ENCODE peak calls at places on chromosomes 11 and 22, in four cellular contexts. E, S, Z and P are unnamed samples.
A peak's percentile ranks its signal among the peaks of the same experiment; 100 is the strongest.

GRCh38 chr11:82930229-82930628 is 28.7 kb downstream of the DDIAS start:
- DNase-seq in S (no peak), Z (no peak), E (no peak), P (no peak)

GRCh38 chr11:18144243-18144642 is 11.9 kb downstream of the MRGPRX3 start:
- DNase-seq in S (no peak), Z (no peak), E (no peak), P (no peak)

GRCh38 chr11:73869234-73869949 is 7.3 kb downstream of the COA4 start:
- DNase-seq in Z (no peak), E (no peak), S (no peak), P (no peak)

GRCh38 chr11:63845305-63845704 is 6.4 kb downstream of the MARK2 start:
- DNase-seq in Z (peak; percentile 39), E (no peak), S (no peak), P (no peak)

GRCh38 chr11:45391168-45391850 is 105.2 kb upstream of the SYT13 start:
- DNase-seq in Z (peak; percentile 85), S (no peak), E (no peak), P (no peak)

GRCh38 chr11:62611705-62612365 is 740 bp downstream of the EML3 start:
- DNase-seq in Z (no peak), E (no peak), S (peak; percentile 64), P (no peak)

GRCh38 chr11:128399186-128399585 is 188.2 kb downstream of the ETS1 start:
- DNase-seq in E (peak; percentile 26), Z (no peak), S (no peak), P (no peak)

GRCh38 chr11:124605719-124606118 is 5.5 kb upstream of the PANX3 start:
- DNase-seq in Z (no peak), E (no peak), S (no peak), P (no peak)

GRCh38 chr11:55811067-55811466 is at the start of gene OR5L1:
- DNase-seq in S (no peak), E (no peak), Z (no peak), P (no peak)

GRCh38 chr11:66856496-66857233 is at the start of gene LRFN4:
- DNase-seq in S (peak; percentile 71), Z (no peak), E (no peak), P (peak; percentile 49)

GRCh38 chr11:19435306-19435989 is 194.7 kb upstream of the E2F8 start:
- DNase-seq in S (no peak), E (no peak), Z (no peak), P (no peak)

GRCh38 chr11:73383249-73384126 is 7.3 kb downstream of the RELT start:
- DNase-seq in S (no peak), Z (no peak), E (no peak), P (no peak)

GRCh38 chr11:69400769-69401590 is 80.5 kb upstream of the LINC01488 start:
- DNase-seq in Z (no peak), S (no peak), E (no peak), P (no peak)

GRCh38 chr22:47008208-47008885 is 245.9 kb downstream of the TBC1D22A start:
- DNase-seq in S (no peak), E (no peak), Z (no peak), P (no peak)

GRCh38 chr11:46238078-46238966 is 39.1 kb upstream of the CREB3L1 start:
- DNase-seq in Z (no peak), E (no peak), S (peak; percentile 75), P (peak; percentile 63)

GRCh38 chr22:29143848-29144785 is 61.6 kb upstream of the EMID1 start:
- DNase-seq in S (no peak), Z (no peak), E (no peak), P (no peak)

GRCh38 chr11:113349528-113349927 is 35.1 kb downstream of the TTC12 start:
- DNase-seq in S (no peak), Z (no peak), E (no peak), P (no peak)

GRCh38 chr11:12675951-12676711 is 1.9 kb downstream of the TEAD1 start:
- DNase-seq in Z (no peak), E (no peak), S (no peak), P (no peak)

GRCh38 chr22:44162960-44163359 is 17.8 kb upstream of the PARVG start:
- DNase-seq in Z (no peak), S (no peak), E (no peak), P (no peak)

GRCh38 chr11:30260813-30261212 is 30.0 kb downstream of the FSHB start:
- DNase-seq in E (no peak), S (no peak), Z (no peak), P (no peak)

GRCh38 chr22:44685384-44686056 is 16.5 kb upstream of the PRR5 start:
- DNase-seq in S (peak; percentile 58), Z (no peak), E (peak; percentile 71), P (peak; percentile 59)

GRCh38 chr11:69268911-69269310 is 25.0 kb upstream of the MYEOV start:
- DNase-seq in Z (no peak), E (no peak), S (no peak), P (no peak)

GRCh38 chr11:86193297-86194095 is 51.1 kb upstream of the EED start:
- DNase-seq in S (peak; percentile 91), E (peak; percentile 78), Z (peak; percentile 76), P (peak; percentile 83)

GRCh38 chr11:57308426-57309060 is 16.2 kb downstream of the TNKS1BP1 start:
- DNase-seq in E (no peak), Z (no peak), S (no peak), P (no peak)

GRCh38 chr11:128310676-128311445 is 276.5 kb downstream of the ETS1 start:
- DNase-seq in Z (no peak), E (no peak), S (no peak), P (no peak)

GRCh38 chr22:27436591-27436990 is 365.0 kb downstream of the MN1 start:
- DNase-seq in S (no peak), E (no peak), Z (no peak), P (no peak)

DNA sequence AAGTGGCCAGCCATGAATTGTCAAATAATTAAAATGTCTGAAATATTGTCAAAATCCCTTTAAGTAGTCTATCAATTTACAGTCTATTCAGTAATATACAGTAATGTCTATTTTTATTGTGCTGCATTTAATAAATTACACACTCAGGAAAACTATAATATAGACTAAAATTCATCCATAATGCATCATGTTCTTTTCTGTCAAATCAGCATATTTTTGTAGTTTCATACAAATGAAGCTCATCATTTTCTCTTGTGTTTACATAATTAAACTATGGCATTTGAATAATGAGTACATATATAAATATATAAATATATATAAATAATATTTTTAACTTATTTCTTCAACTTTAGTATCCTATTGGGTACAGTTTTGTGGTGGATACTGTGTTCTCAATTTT is 868.7 kb upstream of the CHORDC1 start:
- DNase-seq in Z (no peak), S (no peak), E (no peak), P (no peak)
- TF ChIP-seq FOXM1 in Z (no peak), S (no peak), E (no peak), P (no peak)

DNA sequence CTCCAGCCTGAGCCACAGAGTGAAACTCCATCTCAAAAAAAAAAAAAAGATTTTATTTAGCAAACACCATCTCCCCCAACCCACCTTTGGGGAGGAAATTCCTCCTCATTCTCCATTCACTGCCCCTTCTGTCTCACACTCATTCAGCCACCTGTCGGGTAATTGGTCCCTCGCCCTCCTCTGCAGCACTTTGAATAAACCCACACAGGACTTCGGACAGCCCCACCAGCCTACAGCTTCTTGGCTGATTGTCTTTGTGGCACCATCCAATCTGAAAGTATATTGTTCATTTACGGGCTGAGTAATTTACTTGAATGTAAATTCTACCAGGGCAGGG is 7.5 kb upstream of the GGA1 start:
- DNase-seq in E (no peak), S (no peak), Z (no peak), P (no peak)
- TF ChIP-seq FOXK2 in E (no peak), S (no peak), Z (no peak), P (no peak)

GRCh38 chr11:96246718-96247540 is 96.1 kb downstream of the MAML2 start:
- DNase-seq in E (no peak), S (no peak), Z (peak; percentile 86), P (no peak)
- TF ChIP-seq SP1 in E (no peak), S (no peak), Z (no peak), P (no peak)

GRCh38 chr11:35794850-35795249 is 132.3 kb downstream of the TRIM44 start:
- DNase-seq in E (no peak), Z (no peak), S (no peak), P (no peak)
- TF ChIP-seq FOXM1 in E (no peak), Z (no peak), S (no peak), P (no peak)

GRCh38 chr11:117143871-117144476 is at the start of gene PAFAH1B2:
- DNase-seq in S (peak; percentile 97), Z (peak; percentile 88), E (peak; percentile 82), P (peak; percentile 97)

GRCh38 chr11:117145393-117145761 is 1.3 kb downstream of the PAFAH1B2 start:
- DNase-seq in S (peak; percentile 36), Z (peak; percentile 16), E (no peak), P (peak; percentile 59)

GRCh38 chr11:117143390-117143789 is 697 bp upstream of the PAFAH1B2 start:
- DNase-seq in Z (no peak), E (no peak), S (peak; percentile 28), P (peak; percentile 56)

GRCh38 chr11:117144477-117145392 is 648 bp downstream of the PAFAH1B2 start:
- DNase-seq in Z (peak; percentile 64), S (peak; percentile 49), E (no peak), P (peak; percentile 67)

DNA sequence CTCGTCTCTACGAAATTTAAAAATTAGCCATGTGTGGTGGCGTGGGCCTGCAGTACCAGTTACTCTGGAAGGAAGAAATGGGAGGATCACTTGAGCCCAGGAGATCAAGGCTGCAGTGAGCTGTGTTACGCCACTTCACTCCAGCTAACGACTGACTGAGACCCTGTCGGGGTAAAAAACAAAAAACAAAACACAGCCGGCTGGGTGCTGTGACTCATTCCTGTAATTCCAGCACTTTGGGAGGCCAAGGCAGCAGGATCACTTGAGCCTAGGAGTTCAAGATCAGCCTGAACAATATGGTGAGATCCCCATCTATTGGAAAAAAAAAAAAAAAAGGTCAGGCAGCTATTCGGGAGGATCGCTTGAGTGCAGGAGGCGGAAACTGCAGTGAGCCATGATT is 2.4 kb downstream of the PAFAH1B2 start:
- DNase-seq in S (no peak), Z (no peak), E (no peak), P (no peak)
- TF ChIP-seq FOXK2 in S (no peak), Z (no peak), E (no peak), P (no peak)

GRCh38 chr22:50528682-50529415 is 963 bp downstream of the TYMP start:
- DNase-seq in E (no peak), S (no peak), Z (no peak), P (no peak)

GRCh38 chr22:50530857-50531545 is 1.2 kb upstream of the TYMP start:
- DNase-seq in Z (peak; percentile 47), E (no peak), S (no peak), P (no peak)

GRCh38 chr22:50529416-50530279 is at the start of gene TYMP:
- DNase-seq in S (no peak), E (no peak), Z (peak; percentile 19), P (no peak)

GRCh38 chr22:50531546-50532352 is 1.9 kb upstream of the TYMP start:
- DNase-seq in Z (no peak), S (no peak), E (no peak), P (no peak)

DNA sequence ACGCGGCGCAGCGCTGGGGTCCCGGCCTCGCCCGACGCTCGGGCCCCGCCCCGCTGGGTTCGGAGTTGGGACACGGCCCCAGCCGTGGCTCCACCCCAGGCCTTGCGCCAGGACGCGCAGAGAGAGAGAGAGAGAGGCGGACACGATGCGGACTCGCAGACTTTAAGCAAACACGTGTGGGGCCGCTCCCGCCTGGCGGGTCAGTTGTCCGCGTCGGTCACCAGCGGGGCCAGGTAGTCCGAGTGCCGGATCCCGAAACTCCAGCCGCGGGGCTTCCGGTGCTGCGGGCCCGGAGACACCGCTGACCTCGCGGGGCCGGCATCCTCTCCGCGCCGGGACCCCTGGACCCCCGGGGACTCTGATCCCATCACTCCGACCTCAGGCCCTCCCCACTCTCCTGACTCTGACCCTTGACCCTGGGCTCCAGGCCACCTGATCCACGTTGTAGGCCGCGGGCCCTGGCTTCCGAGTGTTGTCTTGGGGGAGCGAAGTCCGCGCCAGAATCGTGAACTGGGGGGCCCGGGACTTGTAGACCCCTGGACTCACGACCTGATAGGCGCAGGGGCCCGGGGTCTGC is 556 bp upstream of the TYMP start:
- DNase-seq in Z (peak; percentile 74), E (no peak), S (no peak), P (no peak)
- TF ChIP-seq SP1 in Z (peak; percentile 55), E (peak; percentile 2), S (no peak), P (no peak)